ENCODE peak calls at places on chromosomes 7 and 10, in ten cellular contexts. O is AG10803, J is spleen, C is fibroblast of pulmonary artery, L is mammary epithelial cell, F is AG04449, I is lung, X is psoas muscle, U is Peyer's patch, Y is DND-41. E is an unnamed sample.

GRCh38 chr7:139560678-139561077 is 37.2 kb downstream of the CLEC2L start:
- DNase-seq in O (no peak), J (peak; percentile 61), C (no peak), L (no peak), F (no peak), I (no peak), X (no peak), U (peak; percentile 80), Y (no peak), E (no peak)

GRCh38 chr10:63522129-63522687 is 1.0 kb downstream of the REEP3 start:
- DNase-seq in O (no peak), J (no peak), C (peak; percentile 17), L (peak; percentile 32), F (no peak), I (no peak), X (no peak), U (no peak), Y (no peak), E (no peak)

GRCh38 chr10:131929122-131929845 is 28.5 kb downstream of the PPP2R2D start:
- DNase-seq in O (no peak), J (peak; percentile 68), C (no peak), L (no peak), F (no peak), I (no peak), X (no peak), U (no peak), Y (no peak), E (no peak)

GRCh38 chr7:40839881-40840280 is 705.1 kb downstream of the SUGCT start:
- DNase-seq in O (no peak), J (no peak), C (peak; percentile 60), L (no peak), F (no peak), I (no peak), X (no peak), U (no peak), Y (no peak), E (no peak)

GRCh38 chr10:23370106-23370505 is 25.5 kb upstream of the C10orf67 start:
- DNase-seq in O (no peak), J (no peak), C (peak; percentile 48), L (peak; percentile 28), F (peak; percentile 37), I (no peak), X (no peak), U (no peak), Y (no peak), E (no peak)

GRCh38 chr10:86715156-86715795 is 41.1 kb upstream of the BMPR1A start:
- DNase-seq in O (no peak), J (no peak), C (no peak), L (no peak), F (no peak), I (no peak), X (no peak), U (no peak), Y (no peak), E (no peak)

GRCh38 chr7:51376420-51377092 is 59.9 kb upstream of the COBL start:
- DNase-seq in O (no peak), J (no peak), C (no peak), L (peak; percentile 46), F (no peak), I (no peak), X (no peak), U (no peak), Y (no peak), E (no peak)

GRCh38 chr7:43872401-43873165 is 3.3 kb upstream of the MRPS24 start:
- DNase-seq in O (peak; percentile 73), J (peak; percentile 64), C (peak; percentile 77), L (peak; percentile 81), F (no peak), I (no peak), X (peak; percentile 80), U (peak; percentile 63), Y (no peak), E (no peak)

GRCh38 chr7:67947651-67948050 is 951.0 kb downstream of the TYW1 start:
- DNase-seq in O (peak; percentile 61), J (no peak), C (no peak), L (no peak), F (no peak), I (no peak), X (no peak), U (no peak), Y (no peak), E (no peak)

GRCh38 chr10:109961181-109962001 is 38.1 kb upstream of the XPNPEP1 start:
- DNase-seq in O (no peak), J (no peak), C (peak; percentile 63), L (peak; percentile 62), F (no peak), I (no peak), X (no peak), U (no peak), Y (no peak), E (no peak)

GRCh38 chr7:114986805-114987204 is 64.9 kb downstream of the MDFIC start:
- DNase-seq in O (peak; percentile 41), J (no peak), C (no peak), L (no peak), F (no peak), I (no peak), X (no peak), U (no peak), Y (no peak), E (no peak)

GRCh38 chr7:131555565-131556054 is 818 bp downstream of the PODXL start:
- DNase-seq in O (no peak), J (peak; percentile 79), C (no peak), L (no peak), F (no peak), I (no peak), X (no peak), U (no peak), Y (no peak), E (no peak)

GRCh38 chr7:131556912-131557457 is 557 bp upstream of the PODXL start:
- DNase-seq in O (no peak), J (no peak), C (no peak), L (no peak), F (no peak), I (no peak), X (no peak), U (no peak), Y (no peak), E (no peak)

GRCh38 chr7:131554880-131555516 is 1.4 kb downstream of the PODXL start:
- DNase-seq in O (no peak), J (no peak), C (no peak), L (no peak), F (no peak), I (no peak), X (no peak), U (no peak), Y (no peak), E (no peak)

GRCh38 chr7:131557521-131558385 is 1.3 kb upstream of the PODXL start:
- DNase-seq in O (peak; percentile 38), J (no peak), C (no peak), L (no peak), F (no peak), I (no peak), X (no peak), U (no peak), Y (no peak), E (no peak)

GRCh38 chr7:131556055-131556911 is at the start of gene PODXL:
- DNase-seq in O (peak; percentile 74), J (peak; percentile 91), C (peak; percentile 40), L (peak; percentile 41), F (no peak), I (peak; percentile 61), X (peak; percentile 89), U (peak; percentile 88), Y (peak; percentile 68), E (no peak)
- H3K4me3 ChIP-seq in O (peak within 1 kb of the TSS; percentile 69), J (peak within 1 kb of the TSS; percentile 69), C (peak within 1 kb of the TSS; percentile 50), L (no peak within 1 kb of the TSS), F (peak within 1 kb of the TSS; percentile 56), I (peak within 1 kb of the TSS; percentile 80), X (peak within 1 kb of the TSS; percentile 79), U (peak within 1 kb of the TSS; percentile 59), Y (peak within 1 kb of the TSS; percentile 56), E (peak within 1 kb of the TSS; percentile 53)

GRCh38 chr7:17061443-17061842 is 179.7 kb upstream of the AGR3 start:
- DNase-seq in O (no peak), J (no peak), C (no peak), L (no peak), F (no peak), I (no peak), X (no peak), U (no peak), Y (no peak), E (no peak)
- TF ChIP-seq CTCF in O (no peak), J (no peak), C (no peak), L (no peak), F (no peak), I (no peak), X (no peak), U (no peak), Y (no peak), E (no peak)

GRCh38 chr10:98642281-98642680 is 195.5 kb upstream of the HPS1 start:
- DNase-seq in O (peak; percentile 58), J (no peak), C (no peak), L (peak; percentile 37), F (no peak), I (no peak), X (no peak), U (no peak), Y (no peak), E (no peak)
- H3K4me3 ChIP-seq in O (no peak overlapping the region), J (no peak overlapping the region), C (no peak overlapping the region), L (no peak overlapping the region), F (no peak overlapping the region), I (no peak overlapping the region), X (no peak overlapping the region), U (no peak overlapping the region), Y (no peak overlapping the region), E (no peak overlapping the region)

GRCh38 chr7:79051915-79052314 is 401.6 kb downstream of the MAGI2 start:
- DNase-seq in O (no peak), J (no peak), C (no peak), L (peak; percentile 21), F (no peak), I (no peak), X (no peak), U (no peak), Y (no peak), E (no peak)

GRCh38 chr7:79046061-79046460 is 407.4 kb downstream of the MAGI2 start:
- DNase-seq in O (no peak), J (no peak), C (no peak), L (no peak), F (no peak), I (no peak), X (no peak), U (no peak), Y (no peak), E (no peak)

GRCh38 chr7:79055722-79056415 is 397.6 kb downstream of the MAGI2 start:
- DNase-seq in O (no peak), J (no peak), C (peak; percentile 1), L (peak; percentile 40), F (no peak), I (peak; percentile 34), X (no peak), U (no peak), Y (no peak), E (no peak)

DNA sequence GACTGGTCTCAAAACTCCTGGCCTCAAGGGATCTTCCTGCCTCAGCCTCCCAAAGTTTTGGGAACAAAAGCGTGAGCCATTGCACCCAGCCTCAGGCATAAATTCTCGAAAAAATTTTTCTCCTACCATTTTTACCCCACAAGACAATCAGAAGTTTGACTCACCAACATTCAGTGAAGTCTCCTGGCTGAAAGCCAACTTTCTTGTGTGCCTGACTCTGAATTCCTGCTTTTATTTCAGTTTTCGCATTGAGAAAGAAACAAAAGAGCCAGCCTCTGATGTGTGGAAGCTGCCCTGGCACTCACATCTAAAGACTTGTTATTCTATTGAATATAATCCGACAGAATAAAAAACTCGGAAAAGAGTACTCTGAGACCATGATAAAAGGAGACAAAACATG is 402.9 kb downstream of the MAGI2 start:
- DNase-seq in O (peak; percentile 38), J (no peak), C (peak; percentile 62), L (peak; percentile 78), F (no peak), I (no peak), X (no peak), U (no peak), Y (no peak), E (no peak)
- TF ChIP-seq CTCF in O (no peak), J (no peak), C (no peak), L (no peak), F (no peak), I (no peak), X (no peak), U (no peak), Y (no peak), E (no peak)

E was measured in GM12864.